ENCODE peak calls at places on chromosomes 6 and 20, in seven cellular contexts. Q is K562, T is Caco-2, K is cardiac muscle cell, U is GM12865, A is IMR-90, Z is A549. L is an unnamed sample.
A peak's percentile ranks its signal among the peaks of the same experiment; 100 is the strongest.

GRCh38 chr6:156419594-156419993 is 357.6 kb upstream of the ARID1B start:
- DNase-seq in T (no peak), Z (no peak), A (no peak), Q (no peak), U (no peak), K (no peak), L (no peak)

GRCh38 chr6:84731901-84732300 is 32.5 kb downstream of the TBX18 start:
- DNase-seq in U (no peak), K (no peak), T (no peak), A (no peak), Z (no peak), Q (no peak), L (no peak)

GRCh38 chr6:33288942-33289783 is at the start of the genes PFDN6 and WDR46:
- DNase-seq in Q (peak; percentile 97), K (peak; percentile 90), T (peak; percentile 83), Z (peak; percentile 86), A (peak; percentile 88), U (peak; percentile 92), L (peak; percentile 90)

GRCh38 chr20:39044501-39044900 is 82.4 kb downstream of the DHX35 start:
- DNase-seq in K (no peak), A (no peak), T (peak; percentile 27), Q (no peak), U (no peak), Z (no peak), L (no peak)

GRCh38 chr6:69449887-69450286 is 346.9 kb downstream of the LMBRD1 start:
- DNase-seq in Z (no peak), Q (no peak), T (no peak), K (no peak), A (no peak), U (no peak), L (no peak)

GRCh38 chr6:28525496-28526039 is at the start of gene GPX5:
- DNase-seq in T (no peak), A (no peak), Z (no peak), K (no peak), U (peak; percentile 5), Q (peak; percentile 68), L (peak; percentile 43)

GRCh38 chr6:149147939-149148718 is 169.4 kb upstream of the TAB2 start:
- DNase-seq in A (no peak), Q (no peak), Z (no peak), T (no peak), K (no peak), U (peak; percentile 34), L (no peak)

GRCh38 chr6:128509709-128510108 is 10.7 kb downstream of the PTPRK start:
- DNase-seq in K (no peak), U (no peak), Z (no peak), T (no peak), A (no peak), Q (no peak), L (no peak)

GRCh38 chr6:168719901-168720300 is 278.9 kb downstream of the SMOC2 start:
- DNase-seq in Q (no peak), U (no peak), K (no peak), Z (no peak), T (no peak), A (no peak), L (no peak)

GRCh38 chr20:63284083-63284440 is 8.9 kb upstream of the COL20A1 start:
- DNase-seq in A (no peak), U (no peak), T (no peak), Z (no peak), K (no peak), Q (no peak), L (peak; percentile 94)
- H3K4me3 ChIP-seq in A (no peak overlapping the region), U (no peak overlapping the region), T (no peak overlapping the region), Z (no peak overlapping the region), K (no peak overlapping the region), Q (no peak overlapping the region), L (peak overlapping the region; percentile 87)

DNA sequence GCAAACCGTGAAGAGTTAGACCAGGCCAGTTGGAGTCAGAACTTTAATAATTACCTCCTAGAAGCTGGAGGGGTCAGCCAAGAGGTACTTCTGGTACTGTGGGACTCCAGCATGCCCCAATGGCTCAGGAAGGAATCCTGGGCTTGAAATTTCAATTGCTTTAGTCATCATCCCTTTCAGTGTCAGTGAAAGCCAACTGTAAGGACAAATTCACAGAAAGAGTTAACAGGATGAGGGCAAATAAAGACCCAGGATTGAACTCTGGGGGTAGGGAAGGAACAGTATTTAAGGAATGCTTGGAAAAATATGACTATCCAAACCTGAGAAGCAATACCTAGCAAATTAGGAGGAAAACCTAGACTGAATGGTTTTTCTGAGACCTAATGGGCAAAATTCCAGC is 735.1 kb upstream of the MARCKS start:
- DNase-seq in A (peak; percentile 87), Q (no peak), T (peak; percentile 38), U (no peak), K (peak; percentile 6), Z (peak; percentile 83), L (no peak)
- H3K4me3 ChIP-seq in A (no peak overlapping the region), Q (no peak overlapping the region), T (no peak overlapping the region), U (no peak overlapping the region), K (no peak overlapping the region), Z (no peak overlapping the region), L (no peak overlapping the region)

GRCh38 chr6:109515781-109516409 is 32.9 kb upstream of the ZBTB24 start:
- DNase-seq in U (no peak), K (no peak), Z (no peak), A (no peak), Q (no peak), T (no peak), L (no peak)
- H3K4me3 ChIP-seq in U (no peak overlapping the region), K (no peak overlapping the region), Z (no peak overlapping the region), A (no peak overlapping the region), Q (no peak overlapping the region), T (no peak overlapping the region), L (no peak overlapping the region)

DNA sequence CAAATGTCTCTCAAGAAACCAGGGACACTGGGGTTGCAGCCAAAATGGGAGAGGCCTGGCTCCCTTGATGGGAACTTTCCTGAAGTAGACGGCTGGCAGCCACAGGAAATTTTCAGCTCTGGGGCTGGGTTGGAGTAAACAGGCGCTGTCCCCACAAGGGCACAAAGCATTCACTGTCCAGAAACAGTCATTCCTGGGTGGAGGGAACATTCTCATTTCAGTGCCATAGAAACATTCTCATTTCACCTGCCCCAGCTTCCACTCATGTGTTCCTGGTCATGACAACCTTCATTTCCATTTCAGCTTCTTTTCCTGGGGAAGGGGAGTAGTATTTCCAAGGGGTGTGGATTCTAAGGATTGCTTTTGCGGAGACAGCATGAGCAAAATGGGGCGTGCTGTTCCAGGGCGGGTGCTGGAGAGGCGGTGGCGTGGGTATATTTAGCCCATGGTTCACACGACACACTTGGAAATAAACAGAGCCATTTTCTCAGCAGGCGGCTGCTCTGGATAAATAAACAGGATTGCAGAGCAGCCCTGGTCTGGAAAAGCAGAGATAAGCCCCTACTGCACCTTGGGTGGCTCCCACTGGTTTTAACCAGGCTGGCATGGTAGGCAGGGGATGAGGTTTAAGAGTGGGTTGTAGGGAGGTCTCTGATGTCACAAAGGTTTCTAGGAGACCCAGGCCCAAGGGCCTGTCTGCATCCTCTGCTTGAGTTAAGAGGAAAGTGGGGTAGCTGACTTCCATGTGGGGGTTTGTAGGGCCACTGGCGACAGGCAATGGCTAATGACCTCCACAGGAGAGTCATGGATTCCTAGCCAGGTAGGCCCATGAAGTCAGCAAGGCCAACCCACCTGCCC is 32.9 kb downstream of the COX4I2 start:
- DNase-seq in Q (peak; percentile 68), A (peak; percentile 75), T (no peak), Z (no peak), K (peak; percentile 22), U (no peak), L (no peak)
- H3K4me3 ChIP-seq in Q (no peak overlapping the region), A (no peak overlapping the region), T (no peak overlapping the region), Z (no peak overlapping the region), K (no peak overlapping the region), U (no peak overlapping the region), L (no peak overlapping the region)

DNA sequence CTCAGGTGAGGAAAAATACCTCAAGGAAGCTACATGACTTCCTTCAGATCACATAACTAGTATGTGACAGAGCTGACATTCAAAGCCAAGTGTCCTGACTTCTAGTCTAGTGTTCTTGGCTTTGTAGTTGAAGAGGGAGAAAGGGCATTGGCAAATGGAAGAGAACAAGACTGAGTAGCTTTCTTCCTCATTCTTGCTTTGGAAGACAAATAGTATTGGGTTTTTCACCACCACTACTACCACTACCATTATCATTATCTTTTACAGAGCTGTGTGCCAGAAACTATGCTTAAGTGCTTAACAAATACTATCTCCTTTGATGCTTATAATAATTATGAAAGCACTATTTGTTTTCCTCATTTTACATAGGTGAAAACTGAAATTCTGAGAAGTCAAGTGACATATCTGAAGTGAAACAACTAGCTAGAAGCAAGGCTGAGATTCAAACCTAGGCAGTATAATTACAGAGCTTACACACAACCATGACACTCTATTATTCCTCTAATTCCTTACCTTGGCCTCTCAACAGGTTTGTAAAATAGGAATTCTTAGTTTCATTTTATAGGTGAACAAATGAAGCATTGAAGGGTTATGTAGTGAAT is 6.8 kb downstream of the ACSS2 start:
- DNase-seq in A (no peak), K (no peak), Q (no peak), U (no peak), Z (no peak), T (no peak), L (no peak)
- H3K4me3 ChIP-seq in A (no peak overlapping the region), K (no peak overlapping the region), Q (no peak overlapping the region), U (no peak overlapping the region), Z (no peak overlapping the region), T (no peak overlapping the region), L (no peak overlapping the region)